ENCODE peak calls at places on chromosomes 7 and 10, in ten cellular contexts. R is tibial nerve; K is NCI-H2029; X is type B pancreatic cell; L is NCI-H460; Q is stimulated activated CD4-positive, alpha-beta T cell treated with anti-CD3 and anti-CD28 coated beads, Interleukin-15, amount 100 ng/mL, for 1 hour; Z is left cardiac atrium; F is GM12892; M is COLO829; G is pons. N is an unnamed sample.

GRCh38 chr10:9069136-9069535 is 1014.6 kb downstream of the GATA3 start:
- DNase-seq in M (no peak), K (no peak), X (no peak), F (no peak), Q (no peak), G (no peak), Z (no peak), L (no peak), R (no peak), N (no peak)

GRCh38 chr10:124740374-124741280 is 3.6 kb downstream of the FAM53B start:
- DNase-seq in L (no peak), M (no peak), K (no peak), R (no peak), Q (no peak), X (peak; percentile 73), F (no peak), Z (peak; percentile 72), G (peak; percentile 88), N (no peak)

GRCh38 chr10:5550621-5551530 is 26.1 kb downstream of the CALML3 start:
- DNase-seq in F (no peak), X (no peak), M (no peak), Z (peak; percentile 14), Q (no peak), R (no peak), L (no peak), G (no peak), K (peak; percentile 66), N (no peak)

GRCh38 chr10:113305871-113306270 is 247.0 kb upstream of the HABP2 start:
- DNase-seq in K (no peak), F (no peak), Q (no peak), Z (no peak), M (no peak), X (no peak), L (no peak), G (no peak), R (no peak), N (no peak)

GRCh38 chr10:23702977-23703414 is 264.1 kb downstream of the OTUD1 start:
- DNase-seq in X (no peak), K (peak; percentile 51), R (no peak), G (peak; percentile 75), M (peak; percentile 22), Z (peak; percentile 40), L (peak; percentile 18), F (peak; percentile 27), Q (no peak), N (no peak)

GRCh38 chr10:91759581-91759986 is 38.6 kb upstream of the TNKS2 start:
- DNase-seq in M (peak; percentile 43), K (no peak), Q (no peak), L (no peak), Z (no peak), X (no peak), F (no peak), R (no peak), G (no peak), N (no peak)

GRCh38 chr7:74612015-74612829 is 45.3 kb upstream of the GTF2I start:
- DNase-seq in Z (peak; percentile 47), Q (no peak), X (no peak), G (peak; percentile 88), M (no peak), R (no peak), L (no peak), K (peak; percentile 36), F (no peak), N (no peak)

GRCh38 chr7:77442631-77443420 is 26.7 kb upstream of the GSAP start:
- DNase-seq in M (no peak), R (no peak), K (no peak), G (no peak), X (no peak), Z (no peak), Q (no peak), F (no peak), L (no peak), N (no peak)

GRCh38 chr10:61939575-61940301 is 38.2 kb downstream of the ARID5B start:
- DNase-seq in G (no peak), L (no peak), K (no peak), F (no peak), Z (no peak), Q (no peak), R (no peak), X (no peak), M (peak; percentile 36), N (no peak)

GRCh38 chr7:46215987-46216567 is 295.0 kb upstream of the IGFBP3 start:
- DNase-seq in G (peak; percentile 70), R (no peak), K (peak; percentile 75), Q (no peak), M (peak; percentile 97), X (no peak), L (no peak), F (no peak), Z (peak; percentile 29), N (no peak)

GRCh38 chr7:141685285-141686035 is 16.5 kb downstream of the DENND11 start:
- DNase-seq in R (no peak), L (no peak), K (no peak), G (peak; percentile 78), X (no peak), Z (no peak), Q (no peak), F (no peak), M (no peak), N (no peak)

GRCh38 chr10:118373786-118374185 is 31.7 kb upstream of the FAM204A start:
- DNase-seq in Z (no peak), Q (no peak), K (no peak), M (peak; percentile 28), L (no peak), X (no peak), G (peak; percentile 1), R (no peak), F (no peak), N (no peak)

GRCh38 chr7:4174016-4174415 is 508.1 kb upstream of the FOXK1 start:
- DNase-seq in R (no peak), Z (no peak), F (no peak), X (no peak), G (no peak), K (no peak), M (no peak), L (no peak), Q (no peak), N (no peak)

GRCh38 chr10:111551001-111551400 is 474.2 kb downstream of the ADRA2A start:
- DNase-seq in L (no peak), Q (no peak), Z (no peak), G (no peak), M (no peak), K (no peak), F (no peak), X (no peak), R (no peak), N (no peak)

GRCh38 chr10:98368644-98369043 is 46.3 kb downstream of the PYROXD2 start:
- DNase-seq in X (no peak), Z (no peak), R (no peak), K (no peak), F (no peak), M (no peak), G (no peak), Q (no peak), L (no peak), N (no peak)

GRCh38 chr7:47888371-47889265 is 59.6 kb downstream of the PKD1L1 start:
- DNase-seq in L (no peak), F (no peak), X (no peak), M (no peak), Z (no peak), R (no peak), K (no peak), Q (no peak), G (no peak), N (no peak)

GRCh38 chr7:132580277-132580676 is 4.0 kb upstream of the PLXNA4 start:
- DNase-seq in Z (no peak), M (no peak), K (no peak), G (no peak), F (no peak), R (no peak), X (no peak), Q (no peak), L (no peak), N (no peak)

GRCh38 chr10:93541402-93542357 is 24.8 kb upstream of the FFAR4 start:
- DNase-seq in G (no peak), R (no peak), Q (no peak), F (no peak), K (peak; percentile 1), X (no peak), L (peak; percentile 26), Z (peak; percentile 66), M (no peak), N (no peak)

GRCh38 chr10:2951235-2951835 is 116.0 kb upstream of the PFKP start:
- DNase-seq in G (no peak), Q (no peak), R (no peak), F (no peak), Z (no peak), L (no peak), X (no peak), K (no peak), M (no peak), N (no peak)

GRCh38 chr10:119301397-119301796 is 94.0 kb downstream of the GRK5 start:
- DNase-seq in M (no peak), Z (no peak), K (no peak), G (no peak), F (no peak), R (no peak), Q (peak; percentile 37), L (no peak), X (no peak), N (no peak)

GRCh38 chr7:27068316-27068715 is 27.5 kb downstream of the HOXA1 start:
- DNase-seq in F (no peak), X (no peak), Z (no peak), Q (no peak), G (no peak), K (no peak), L (no peak), R (no peak), M (no peak), N (no peak)

GRCh38 chr7:85464042-85464651 is 277.3 kb upstream of the SEMA3D start:
- DNase-seq in F (no peak), Z (no peak), G (no peak), M (no peak), L (peak; percentile 9), X (no peak), R (no peak), K (no peak), Q (no peak), N (no peak)

GRCh38 chr7:30116771-30117170 is 18.0 kb upstream of the MTURN start:
- DNase-seq in L (no peak), X (no peak), R (no peak), M (no peak), K (no peak), Q (no peak), Z (no peak), F (no peak), G (no peak), N (no peak)

GRCh38 chr10:130422366-130423324 is 286.5 kb downstream of the GLRX3 start:
- DNase-seq in K (no peak), F (no peak), X (no peak), Q (no peak), M (no peak), L (no peak), R (no peak), Z (no peak), G (no peak), N (no peak)

GRCh38 chr10:57351076-57351475 is 916.6 kb downstream of the IPMK start:
- DNase-seq in K (no peak), F (no peak), M (no peak), Z (no peak), G (no peak), R (no peak), L (no peak), Q (no peak), X (no peak), N (no peak)

GRCh38 chr7:92615861-92616260 is 25.7 kb upstream of the FAM133B start:
- DNase-seq in Z (no peak), G (no peak), L (no peak), K (no peak), M (no peak), Q (no peak), F (no peak), X (no peak), R (no peak), N (no peak)

GRCh38 chr10:86023336-86023735 is 343.3 kb downstream of the GRID1 start:
- DNase-seq in X (no peak), M (no peak), R (no peak), Z (no peak), K (no peak), F (no peak), G (no peak), Q (no peak), L (no peak), N (no peak)

GRCh38 chr7:99665312-99665759 is 14.5 kb downstream of the CYP3A5 start:
- DNase-seq in X (no peak), M (no peak), F (no peak), Z (no peak), K (no peak), Q (no peak), R (no peak), G (no peak), L (no peak), N (no peak)